ENCODE peak calls at places on chromosomes 12 and 14, in four cellular contexts. V is GM23338; X is aorta; I is CD8-positive, alpha-beta T cell. B is an unnamed sample.

GRCh38 chr14:61584258-61584657 is 111.1 kb upstream of the HIF1A start:
- DNase-seq in V (no peak), I (no peak), X (no peak), B (no peak)

GRCh38 chr14:87494010-87494409 is 499.0 kb downstream of the GALC start:
- DNase-seq in X (no peak), I (no peak), V (peak; percentile 14), B (no peak)

GRCh38 chr14:101187017-101187815 is 283.7 kb upstream of the RTL1 start:
- DNase-seq in X (no peak), I (no peak), V (no peak), B (no peak)

GRCh38 chr14:100692859-100693558 is 33.7 kb upstream of the DLK1 start:
- DNase-seq in X (no peak), I (no peak), V (no peak), B (no peak)

GRCh38 chr12:102643871-102644551 is 163.6 kb upstream of the IGF1 start:
- DNase-seq in X (no peak), V (no peak), I (no peak), B (no peak)

GRCh38 chr14:78509516-78509915 is 339.3 kb downstream of the NRXN3 start:
- DNase-seq in X (no peak), I (no peak), V (no peak), B (no peak)

GRCh38 chr12:108828774-108829173 is 28.6 kb downstream of the SSH1 start:
- DNase-seq in X (no peak), I (no peak), V (no peak), B (no peak)

GRCh38 chr12:116142936-116143882 is 134.3 kb downstream of the MED13L start:
- DNase-seq in X (no peak), V (no peak), I (no peak), B (no peak)

GRCh38 chr14:63563370-63564026 is 20.3 kb upstream of the PPP2R5E start:
- DNase-seq in I (no peak), X (no peak), V (no peak), B (no peak)

GRCh38 chr12:3380200-3381020 is 110.6 kb upstream of the PRMT8 start:
- DNase-seq in X (no peak), I (no peak), V (no peak), B (no peak)

GRCh38 chr12:130825771-130826150 is 13.3 kb downstream of the STX2 start:
- DNase-seq in X (no peak), V (no peak), I (no peak), B (no peak)

DNA sequence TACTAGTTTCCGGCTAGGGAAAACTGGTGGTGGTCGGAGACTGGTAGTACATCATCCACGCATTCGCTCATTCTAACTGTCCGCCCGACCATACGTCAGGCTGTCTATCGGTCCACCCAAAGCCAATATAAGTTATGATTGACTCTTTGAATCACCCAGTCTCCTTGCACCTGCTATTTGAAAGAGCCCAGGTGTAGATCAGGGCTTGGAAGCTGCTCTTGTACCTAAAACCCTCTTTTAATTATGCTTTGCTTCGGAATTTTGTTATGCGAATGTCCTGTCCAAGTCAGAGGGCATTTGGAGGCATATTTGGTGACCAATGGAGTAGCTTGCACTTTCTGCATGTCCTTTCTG is 5.7 kb upstream of the NKX2-1 start:
- DNase-seq in X (no peak), I (no peak), V (no peak), B (no peak)
- H3K27me3 ChIP-seq in X (no peaks in the 10 kb centered on the region), I (peaks cover 21% of the 10 kb centered on the region), V (peaks cover 100% of the 10 kb centered on the region), B (no peaks in the 10 kb centered on the region)

DNA sequence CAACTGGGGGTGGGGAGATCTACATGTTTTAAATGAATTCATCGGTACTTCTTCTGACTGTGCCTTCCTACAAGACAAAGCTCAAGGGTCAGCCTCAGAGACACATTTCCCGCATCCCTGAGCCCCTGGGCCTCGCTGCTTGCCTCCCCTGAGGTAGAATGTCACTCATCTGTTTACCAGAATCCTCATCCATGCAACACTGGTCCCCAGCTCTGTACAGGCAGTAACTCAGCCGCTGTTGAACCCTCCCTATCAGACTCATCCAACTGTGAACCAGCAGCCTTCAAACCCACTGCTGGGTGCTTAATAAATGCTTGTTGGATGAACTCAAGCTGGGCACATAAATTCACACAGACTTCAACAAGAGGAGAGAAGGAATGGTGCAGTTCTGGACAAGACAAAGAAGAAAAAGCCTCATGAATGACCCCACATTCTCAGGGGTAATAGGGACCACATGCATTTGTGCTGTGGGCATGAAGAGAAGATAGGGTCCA is 6.1 kb downstream of the NT5DC3 start:
- DNase-seq in I (no peak), V (no peak), X (no peak), B (no peak)
- H3K4me3 ChIP-seq in I (no peak overlapping the region), V (no peak overlapping the region), X (no peak overlapping the region), B (no peak overlapping the region)

GRCh38 chr14:104462651-104463630 is 116.6 kb upstream of the C14orf180 start:
- DNase-seq in I (no peak), V (no peak), X (no peak), B (no peak)

GRCh38 chr14:104461676-104462443 is 117.7 kb upstream of the C14orf180 start:
- DNase-seq in I (no peak), X (no peak), V (peak; percentile 45), B (no peak)

GRCh38 chr14:104458845-104459244 is 120.7 kb upstream of the C14orf180 start:
- DNase-seq in X (no peak), V (no peak), I (no peak), B (no peak)

GRCh38 chr14:104464907-104465306 is 114.7 kb upstream of the C14orf180 start:
- DNase-seq in V (no peak), I (no peak), X (no peak), B (no peak)

DNA sequence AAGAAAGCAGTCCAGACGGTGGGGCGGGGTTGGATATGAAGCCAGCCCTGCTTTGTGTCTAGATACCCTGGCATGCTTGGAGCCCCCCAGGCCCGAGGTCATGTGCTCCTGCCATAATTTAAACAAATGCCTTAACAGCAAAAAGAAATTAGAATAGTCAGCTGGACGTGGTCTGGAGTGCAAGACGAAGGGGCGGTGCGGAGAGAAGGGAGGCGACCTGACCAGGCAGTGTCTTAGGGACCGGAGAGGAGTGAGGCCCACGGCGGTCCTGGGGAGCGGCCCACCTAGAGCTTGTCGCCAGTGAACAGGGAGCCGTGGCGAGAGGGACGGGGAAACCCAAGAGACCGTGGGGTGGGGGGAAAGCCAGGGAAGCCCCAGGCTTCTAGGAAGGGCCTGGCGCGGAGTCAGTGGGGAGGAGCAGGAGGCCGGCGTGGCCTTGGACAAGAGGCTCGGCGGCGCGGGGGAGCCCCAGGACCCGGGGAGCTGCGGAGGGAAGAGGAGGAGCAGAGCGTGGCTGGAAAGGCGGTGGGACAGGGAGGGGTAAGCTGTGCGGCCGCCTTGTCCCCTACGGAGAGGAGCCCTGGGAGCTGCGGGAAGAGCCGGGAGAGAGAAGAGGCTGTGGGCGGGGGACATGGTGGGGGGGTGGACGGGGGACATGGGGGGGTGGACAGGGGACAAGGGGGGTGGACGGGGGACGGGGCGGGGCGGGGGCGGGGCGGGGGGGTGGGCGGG is 118.5 kb upstream of the C14orf180 start:
- DNase-seq in V (peak; percentile 86), X (no peak), I (no peak), B (no peak)
- H3K27me3 ChIP-seq in V (peaks cover 37% of the 10 kb centered on the region), X (no peaks in the 10 kb centered on the region), I (peaks cover 8% of the 10 kb centered on the region), B (peaks cover 4% of the 10 kb centered on the region)

DNA sequence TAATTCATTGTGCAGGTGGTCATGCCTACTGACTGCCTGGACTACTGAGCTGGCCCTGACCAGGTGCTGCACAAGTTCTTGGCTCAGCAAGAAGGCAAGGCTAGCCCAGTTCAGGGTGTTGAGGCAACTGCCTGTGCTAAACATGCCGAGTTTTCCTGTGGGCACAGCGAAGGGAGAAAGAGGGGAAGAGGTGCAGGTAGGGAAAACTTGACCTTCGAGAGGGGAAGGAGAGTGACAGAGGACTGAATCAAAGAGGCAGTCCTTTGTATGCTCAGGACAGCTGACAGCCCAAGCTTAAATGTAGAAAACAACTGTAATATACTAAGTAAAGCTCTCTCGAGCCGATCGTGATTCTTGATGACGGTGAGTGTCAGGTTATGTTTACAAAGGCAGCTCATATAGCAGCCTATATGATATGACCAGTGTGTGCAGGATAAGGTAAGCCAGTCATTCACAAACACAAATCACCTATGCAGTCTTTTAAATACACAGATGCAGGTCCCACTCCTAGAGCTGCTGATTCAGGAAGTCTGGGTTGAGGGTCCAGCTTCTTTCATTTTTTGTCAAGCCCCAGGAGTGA is 2.6 kb downstream of the IRAK3 start:
- DNase-seq in I (no peak), V (no peak), X (no peak), B (no peak)
- H3K4me3 ChIP-seq in I (no peak overlapping the region), V (no peak overlapping the region), X (no peak overlapping the region), B (no peak overlapping the region)

GRCh38 chr14:77143071-77143470 is 1.5 kb upstream of the ZDHHC22 start:
- DNase-seq in V (no peak), X (no peak), I (no peak), B (no peak)

GRCh38 chr14:77140343-77140936 is 1.2 kb downstream of the ZDHHC22 start:
- DNase-seq in V (no peak), X (no peak), I (no peak), B (no peak)

GRCh38 chr14:77140937-77141591 is 527 bp downstream of the ZDHHC22 start:
- DNase-seq in I (no peak), V (peak; percentile 87), X (no peak), B (no peak)

GRCh38 chr14:77142289-77142814 is 761 bp upstream of the ZDHHC22 start:
- DNase-seq in X (no peak), I (no peak), V (no peak), B (no peak)

DNA sequence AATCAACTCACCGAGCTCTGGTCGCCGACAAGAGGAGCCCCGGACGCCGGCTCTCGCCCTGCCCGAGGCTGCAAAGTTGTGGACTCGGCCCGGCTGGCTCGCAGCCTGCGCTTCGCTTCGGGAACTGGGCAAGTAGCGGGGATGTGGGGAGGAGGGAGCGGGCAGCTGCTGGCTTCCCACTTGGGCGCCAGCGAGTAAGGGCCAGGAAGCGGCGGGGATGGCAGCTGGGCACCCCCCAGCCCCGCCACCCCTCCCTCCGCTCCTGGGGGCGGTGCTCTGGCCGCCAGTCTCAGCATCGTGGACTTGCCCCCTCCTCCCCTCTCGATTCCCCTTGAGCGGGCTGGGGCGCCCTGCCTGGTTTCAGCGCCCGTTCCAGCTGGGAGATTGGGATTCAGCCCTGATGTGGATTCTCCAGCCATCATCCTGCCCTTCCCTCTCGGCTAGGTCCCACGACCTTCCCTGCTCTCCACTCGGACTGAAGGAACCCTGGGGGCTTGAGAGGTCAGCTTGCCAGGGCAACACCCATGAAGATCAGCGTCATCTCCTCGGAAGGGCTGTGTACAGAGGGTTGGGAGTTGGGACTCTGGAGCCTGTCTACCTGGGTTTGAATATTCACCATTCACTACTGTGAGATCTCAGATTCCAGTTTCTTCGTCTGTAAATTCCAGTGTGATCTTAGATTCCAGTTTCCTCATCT is at the start of gene ZDHHC22:
- DNase-seq in V (peak; percentile 79), X (no peak), I (no peak), B (no peak)
- H3K27me3 ChIP-seq in V (no peaks in the 10 kb centered on the region), X (no peaks in the 10 kb centered on the region), I (peaks cover 28% of the 10 kb centered on the region), B (no peaks in the 10 kb centered on the region)

GRCh38 chr12:24306001-24306400 is 356.5 kb upstream of the SOX5 start:
- DNase-seq in X (no peak), I (no peak), V (no peak), B (no peak)
- H3K4me3 ChIP-seq in X (no peak overlapping the region), I (no peak overlapping the region), V (no peak overlapping the region), B (no peak overlapping the region)

GRCh38 chr12:40693503-40693863 is 1.2 kb downstream of the CNTN1 start:
- DNase-seq in I (no peak), X (peak; percentile 33), V (peak; percentile 81), B (no peak)
- H3K27me3 ChIP-seq in I (peaks cover 3% of the 10 kb centered on the region), X (no peaks in the 10 kb centered on the region), V (no peaks in the 10 kb centered on the region), B (no peaks in the 10 kb centered on the region)

B was measured in GM06990.